ENCODE peak calls at places on chromosome 9, in eight cellular contexts. One of them, this sample, is unnamed.
A peak's percentile ranks its signal among the peaks of the same experiment; 100 is the strongest.

GRCh38 chr9:136572003-136572595 is 26.3 kb upstream of the NOTCH1 start:
- DNase-seq in progenitor cell of endocrine pancreas: no peak
- DNase-seq in left ventricle myocardium inferior: peak; percentile 75
- DNase-seq in A549: peak; percentile 76
- DNase-seq in BE2C: no peak
- DNase-seq in GM10248: no peak
- DNase-seq in endothelial cell: peak; percentile 57
- DNase-seq in mesothelial cell of epicardium: peak; percentile 70
- DNase-seq in this sample: peak; percentile 57

GRCh38 chr9:79116064-79116463 is 455.7 kb upstream of the TLE4 start:
- DNase-seq in progenitor cell of endocrine pancreas: no peak
- DNase-seq in left ventricle myocardium inferior: no peak
- DNase-seq in A549: no peak
- DNase-seq in BE2C: no peak
- DNase-seq in GM10248: no peak
- DNase-seq in endothelial cell: no peak
- DNase-seq in mesothelial cell of epicardium: no peak
- DNase-seq in this sample: no peak

GRCh38 chr9:31574006-31574750 is 810.3 kb upstream of the ACO1 start:
- DNase-seq in progenitor cell of endocrine pancreas: no peak
- DNase-seq in left ventricle myocardium inferior: no peak
- DNase-seq in A549: no peak
- DNase-seq in BE2C: no peak
- DNase-seq in GM10248: no peak
- DNase-seq in endothelial cell: no peak
- DNase-seq in mesothelial cell of epicardium: no peak
- DNase-seq in this sample: no peak

GRCh38 chr9:22855956-22856355 is 409.3 kb downstream of the DMRTA1 start:
- DNase-seq in progenitor cell of endocrine pancreas: no peak
- DNase-seq in left ventricle myocardium inferior: no peak
- DNase-seq in A549: no peak
- DNase-seq in BE2C: no peak
- DNase-seq in GM10248: no peak
- DNase-seq in endothelial cell: no peak
- DNase-seq in mesothelial cell of epicardium: no peak
- DNase-seq in this sample: no peak

GRCh38 chr9:136341769-136342168 is 14.4 kb downstream of the GPSM1 start:
- DNase-seq in progenitor cell of endocrine pancreas: no peak
- DNase-seq in left ventricle myocardium inferior: no peak
- DNase-seq in A549: no peak
- DNase-seq in BE2C: no peak
- DNase-seq in GM10248: no peak
- DNase-seq in endothelial cell: no peak
- DNase-seq in mesothelial cell of epicardium: no peak
- DNase-seq in this sample: no peak

GRCh38 chr9:82140471-82140870 is 151.9 kb downstream of the SPATA31D1 start:
- DNase-seq in progenitor cell of endocrine pancreas: no peak
- DNase-seq in left ventricle myocardium inferior: no peak
- DNase-seq in A549: no peak
- DNase-seq in BE2C: no peak
- DNase-seq in GM10248: no peak
- DNase-seq in endothelial cell: no peak
- DNase-seq in mesothelial cell of epicardium: no peak
- DNase-seq in this sample: no peak

GRCh38 chr9:21696411-21696865 is 106.0 kb upstream of the MTAP start:
- DNase-seq in progenitor cell of endocrine pancreas: no peak
- DNase-seq in left ventricle myocardium inferior: no peak
- DNase-seq in A549: peak; percentile 70
- DNase-seq in BE2C: peak; percentile 20
- DNase-seq in GM10248: peak; percentile 14
- DNase-seq in endothelial cell: no peak
- DNase-seq in mesothelial cell of epicardium: no peak
- DNase-seq in this sample: no peak

GRCh38 chr9:120117081-120117480 is 462.9 kb downstream of the CDK5RAP2 start:
- DNase-seq in progenitor cell of endocrine pancreas: no peak
- DNase-seq in left ventricle myocardium inferior: no peak
- DNase-seq in A549: no peak
- DNase-seq in BE2C: no peak
- DNase-seq in GM10248: no peak
- DNase-seq in endothelial cell: no peak
- DNase-seq in mesothelial cell of epicardium: no peak
- DNase-seq in this sample: no peak

GRCh38 chr9:137951107-137951506 is 73.5 kb downstream of the CACNA1B start:
- DNase-seq in progenitor cell of endocrine pancreas: no peak
- DNase-seq in left ventricle myocardium inferior: no peak
- DNase-seq in A549: no peak
- DNase-seq in BE2C: no peak
- DNase-seq in GM10248: no peak
- DNase-seq in endothelial cell: no peak
- DNase-seq in mesothelial cell of epicardium: no peak
- DNase-seq in this sample: no peak

GRCh38 chr9:120434532-120434931 is 145.4 kb downstream of the CDK5RAP2 start:
- DNase-seq in progenitor cell of endocrine pancreas: no peak
- DNase-seq in left ventricle myocardium inferior: peak; percentile 38
- DNase-seq in A549: no peak
- DNase-seq in BE2C: no peak
- DNase-seq in GM10248: no peak
- DNase-seq in endothelial cell: no peak
- DNase-seq in mesothelial cell of epicardium: no peak
- DNase-seq in this sample: no peak

GRCh38 chr9:99105152-99106043 is 485 bp downstream of the TGFBR1 start:
- DNase-seq in progenitor cell of endocrine pancreas: peak; percentile 55
- DNase-seq in left ventricle myocardium inferior: peak; percentile 82
- DNase-seq in A549: peak; percentile 63
- DNase-seq in BE2C: peak; percentile 69
- DNase-seq in GM10248: peak; percentile 90
- DNase-seq in endothelial cell: peak; percentile 80
- DNase-seq in mesothelial cell of epicardium: peak; percentile 68
- DNase-seq in this sample: peak; percentile 57

GRCh38 chr9:78235771-78236510 is at the start of gene CEP78:
- DNase-seq in progenitor cell of endocrine pancreas: peak; percentile 86
- DNase-seq in left ventricle myocardium inferior: peak; percentile 92
- DNase-seq in A549: peak; percentile 93
- DNase-seq in BE2C: peak; percentile 96
- DNase-seq in GM10248: peak; percentile 95
- DNase-seq in endothelial cell: peak; percentile 90
- DNase-seq in mesothelial cell of epicardium: peak; percentile 92
- DNase-seq in this sample: peak; percentile 87

GRCh38 chr9:81552571-81552970 is 136.8 kb downstream of the TLE1 start:
- DNase-seq in progenitor cell of endocrine pancreas: no peak
- DNase-seq in left ventricle myocardium inferior: no peak
- DNase-seq in A549: no peak
- DNase-seq in BE2C: no peak
- DNase-seq in GM10248: no peak
- DNase-seq in endothelial cell: no peak
- DNase-seq in mesothelial cell of epicardium: no peak
- DNase-seq in this sample: no peak

GRCh38 chr9:31590091-31590490 is 794.4 kb upstream of the ACO1 start:
- DNase-seq in progenitor cell of endocrine pancreas: no peak
- DNase-seq in left ventricle myocardium inferior: no peak
- DNase-seq in A549: no peak
- DNase-seq in BE2C: no peak
- DNase-seq in GM10248: no peak
- DNase-seq in endothelial cell: no peak
- DNase-seq in mesothelial cell of epicardium: no peak
- DNase-seq in this sample: no peak

GRCh38 chr9:34493972-34494535 is 28.7 kb downstream of the ENHO start:
- DNase-seq in progenitor cell of endocrine pancreas: peak; percentile 53
- DNase-seq in left ventricle myocardium inferior: peak; percentile 45
- DNase-seq in A549: peak; percentile 19
- DNase-seq in BE2C: no peak
- DNase-seq in GM10248: no peak
- DNase-seq in endothelial cell: peak; percentile 69
- DNase-seq in mesothelial cell of epicardium: peak; percentile 73
- DNase-seq in this sample: peak; percentile 63

GRCh38 chr9:129714393-129715051 is 38.3 kb downstream of the PTGES start:
- DNase-seq in progenitor cell of endocrine pancreas: no peak
- DNase-seq in left ventricle myocardium inferior: no peak
- DNase-seq in A549: no peak
- DNase-seq in BE2C: no peak
- DNase-seq in GM10248: no peak
- DNase-seq in endothelial cell: no peak
- DNase-seq in mesothelial cell of epicardium: no peak
- DNase-seq in this sample: no peak

GRCh38 chr9:98554752-98555151 is 154.0 kb downstream of the GABBR2 start:
- DNase-seq in progenitor cell of endocrine pancreas: no peak
- DNase-seq in left ventricle myocardium inferior: no peak
- DNase-seq in A549: no peak
- DNase-seq in BE2C: no peak
- DNase-seq in GM10248: no peak
- DNase-seq in endothelial cell: no peak
- DNase-seq in mesothelial cell of epicardium: no peak
- DNase-seq in this sample: no peak

GRCh38 chr9:137875846-137876245 is 1.7 kb upstream of the CACNA1B start:
- DNase-seq in progenitor cell of endocrine pancreas: no peak
- DNase-seq in left ventricle myocardium inferior: no peak
- DNase-seq in A549: no peak
- DNase-seq in BE2C: no peak
- DNase-seq in GM10248: no peak
- DNase-seq in endothelial cell: no peak
- DNase-seq in mesothelial cell of epicardium: no peak
- DNase-seq in this sample: no peak

GRCh38 chr9:137836831-137837241 is 40.7 kb upstream of the CACNA1B start:
- DNase-seq in progenitor cell of endocrine pancreas: no peak
- DNase-seq in left ventricle myocardium inferior: no peak
- DNase-seq in A549: no peak
- DNase-seq in BE2C: peak; percentile 52
- DNase-seq in GM10248: no peak
- DNase-seq in endothelial cell: no peak
- DNase-seq in mesothelial cell of epicardium: no peak
- DNase-seq in this sample: no peak

GRCh38 chr9:128429505-128430086 is 8.9 kb downstream of the CERCAM start:
- DNase-seq in progenitor cell of endocrine pancreas: no peak
- DNase-seq in left ventricle myocardium inferior: no peak
- DNase-seq in A549: no peak
- DNase-seq in BE2C: no peak
- DNase-seq in GM10248: no peak
- DNase-seq in endothelial cell: no peak
- DNase-seq in mesothelial cell of epicardium: no peak
- DNase-seq in this sample: no peak
- TF ChIP-seq CTCF in progenitor cell of endocrine pancreas: no peak
- TF ChIP-seq CTCF in left ventricle myocardium inferior: no peak
- TF ChIP-seq CTCF in A549: no peak
- TF ChIP-seq CTCF in BE2C: peak; percentile 15
- TF ChIP-seq CTCF in GM10248: no peak
- TF ChIP-seq CTCF in endothelial cell: no peak
- TF ChIP-seq CTCF in mesothelial cell of epicardium: no peak
- TF ChIP-seq CTCF in this sample: no peak

GRCh38 chr9:36864491-36865410 is 169.3 kb downstream of the PAX5 start:
- DNase-seq in progenitor cell of endocrine pancreas: no peak
- DNase-seq in left ventricle myocardium inferior: no peak
- DNase-seq in A549: no peak
- DNase-seq in BE2C: peak; percentile 55
- DNase-seq in GM10248: no peak
- DNase-seq in endothelial cell: no peak
- DNase-seq in mesothelial cell of epicardium: no peak
- DNase-seq in this sample: peak; percentile 30

GRCh38 chr9:36858805-36859375 is 175.2 kb downstream of the PAX5 start:
- DNase-seq in progenitor cell of endocrine pancreas: no peak
- DNase-seq in left ventricle myocardium inferior: no peak
- DNase-seq in A549: no peak
- DNase-seq in BE2C: no peak
- DNase-seq in GM10248: no peak
- DNase-seq in endothelial cell: no peak
- DNase-seq in mesothelial cell of epicardium: no peak
- DNase-seq in this sample: no peak

GRCh38 chr9:36861528-36862205 is 172.4 kb downstream of the PAX5 start:
- DNase-seq in progenitor cell of endocrine pancreas: no peak
- DNase-seq in left ventricle myocardium inferior: no peak
- DNase-seq in A549: no peak
- DNase-seq in BE2C: no peak
- DNase-seq in GM10248: no peak
- DNase-seq in endothelial cell: no peak
- DNase-seq in mesothelial cell of epicardium: no peak
- DNase-seq in this sample: no peak

GRCh38 chr9:36865731-36866635 is 168.1 kb downstream of the PAX5 start:
- DNase-seq in progenitor cell of endocrine pancreas: no peak
- DNase-seq in left ventricle myocardium inferior: no peak
- DNase-seq in A549: no peak
- DNase-seq in BE2C: no peak
- DNase-seq in GM10248: no peak
- DNase-seq in endothelial cell: no peak
- DNase-seq in mesothelial cell of epicardium: no peak
- DNase-seq in this sample: no peak

GRCh38 chr9:36862206-36863145 is 171.6 kb downstream of the PAX5 start:
- DNase-seq in progenitor cell of endocrine pancreas: peak; percentile 39
- DNase-seq in left ventricle myocardium inferior: no peak
- DNase-seq in A549: peak; percentile 55
- DNase-seq in BE2C: peak; percentile 51
- DNase-seq in GM10248: no peak
- DNase-seq in endothelial cell: peak; percentile 65
- DNase-seq in mesothelial cell of epicardium: peak; percentile 61
- DNase-seq in this sample: peak; percentile 60
- TF ChIP-seq CTCF in progenitor cell of endocrine pancreas: peak; percentile 75
- TF ChIP-seq CTCF in left ventricle myocardium inferior: peak; percentile 73
- TF ChIP-seq CTCF in A549: peak; percentile 66
- TF ChIP-seq CTCF in BE2C: peak; percentile 67
- TF ChIP-seq CTCF in GM10248: no peak
- TF ChIP-seq CTCF in endothelial cell: peak; percentile 59
- TF ChIP-seq CTCF in mesothelial cell of epicardium: peak; percentile 64
- TF ChIP-seq CTCF in this sample: peak; percentile 72

GRCh38 chr9:68560131-68560844 is 19.6 kb upstream of the TMEM252 start:
- DNase-seq in progenitor cell of endocrine pancreas: no peak
- DNase-seq in left ventricle myocardium inferior: peak; percentile 44
- DNase-seq in A549: peak; percentile 40
- DNase-seq in BE2C: peak; percentile 36
- DNase-seq in GM10248: peak; percentile 54
- DNase-seq in endothelial cell: peak; percentile 63
- DNase-seq in mesothelial cell of epicardium: no peak
- DNase-seq in this sample: peak; percentile 20
- TF ChIP-seq CTCF in progenitor cell of endocrine pancreas: peak; percentile 38
- TF ChIP-seq CTCF in left ventricle myocardium inferior: peak; percentile 55
- TF ChIP-seq CTCF in A549: peak; percentile 8
- TF ChIP-seq CTCF in BE2C: peak; percentile 52
- TF ChIP-seq CTCF in GM10248: peak; percentile 58
- TF ChIP-seq CTCF in endothelial cell: peak; percentile 56
- TF ChIP-seq CTCF in mesothelial cell of epicardium: no peak
- TF ChIP-seq CTCF in this sample: peak; percentile 56

GRCh38 chr9:109182550-109182939 is 15.5 kb upstream of the FRRS1L start:
- DNase-seq in progenitor cell of endocrine pancreas: no peak
- DNase-seq in left ventricle myocardium inferior: no peak
- DNase-seq in A549: no peak
- DNase-seq in BE2C: no peak
- DNase-seq in GM10248: no peak
- DNase-seq in endothelial cell: no peak
- DNase-seq in mesothelial cell of epicardium: no peak
- DNase-seq in this sample: no peak

GRCh38 chr9:109186857-109187256 is 19.8 kb upstream of the FRRS1L start:
- DNase-seq in progenitor cell of endocrine pancreas: no peak
- DNase-seq in left ventricle myocardium inferior: no peak
- DNase-seq in A549: no peak
- DNase-seq in BE2C: no peak
- DNase-seq in GM10248: no peak
- DNase-seq in endothelial cell: no peak
- DNase-seq in mesothelial cell of epicardium: no peak
- DNase-seq in this sample: no peak

GRCh38 chr9:109179801-109180523 is 12.9 kb upstream of the FRRS1L start:
- DNase-seq in progenitor cell of endocrine pancreas: no peak
- DNase-seq in left ventricle myocardium inferior: peak; percentile 24
- DNase-seq in A549: no peak
- DNase-seq in BE2C: no peak
- DNase-seq in GM10248: no peak
- DNase-seq in endothelial cell: no peak
- DNase-seq in mesothelial cell of epicardium: no peak
- DNase-seq in this sample: no peak

GRCh38 chr9:109181284-109181683 is 14.2 kb upstream of the FRRS1L start:
- DNase-seq in progenitor cell of endocrine pancreas: no peak
- DNase-seq in left ventricle myocardium inferior: no peak
- DNase-seq in A549: no peak
- DNase-seq in BE2C: no peak
- DNase-seq in GM10248: peak; percentile 53
- DNase-seq in endothelial cell: no peak
- DNase-seq in mesothelial cell of epicardium: no peak
- DNase-seq in this sample: no peak

GRCh38 chr9:109182940-109183798 is 16.1 kb upstream of the FRRS1L start:
- DNase-seq in progenitor cell of endocrine pancreas: no peak
- DNase-seq in left ventricle myocardium inferior: no peak
- DNase-seq in A549: peak; percentile 62
- DNase-seq in BE2C: peak; percentile 55
- DNase-seq in GM10248: peak; percentile 50
- DNase-seq in endothelial cell: peak; percentile 59
- DNase-seq in mesothelial cell of epicardium: no peak
- DNase-seq in this sample: peak; percentile 20
- TF ChIP-seq CTCF in progenitor cell of endocrine pancreas: peak; percentile 52
- TF ChIP-seq CTCF in left ventricle myocardium inferior: peak; percentile 49
- TF ChIP-seq CTCF in A549: peak; percentile 58
- TF ChIP-seq CTCF in BE2C: peak; percentile 55
- TF ChIP-seq CTCF in GM10248: peak; percentile 52
- TF ChIP-seq CTCF in endothelial cell: peak; percentile 58
- TF ChIP-seq CTCF in mesothelial cell of epicardium: peak; percentile 13
- TF ChIP-seq CTCF in this sample: peak; percentile 40

This sample was measured in neural crest cell.